ENCODE peak calls at places on chromosome 2, in seven cellular contexts. K, S, M, Q, L, G and T are unnamed samples.

GRCh38 chr2:158144914-158145625 is 43.4 kb downstream of the UPP2 start:
- DNase-seq in K (no peak), S (no peak), M (no peak), Q (no peak), L (no peak), G (no peak), T (no peak)

GRCh38 chr2:32910883-32911598 is 35.7 kb upstream of the LTBP1 start:
- DNase-seq in K (no peak), S (no peak), M (no peak), Q (no peak), L (no peak), G (no peak), T (no peak)

GRCh38 chr2:43898134-43898957 is 59.6 kb downstream of the ABCG8 start:
- DNase-seq in K (no peak), S (no peak), M (peak; percentile 71), Q (peak; percentile 61), L (no peak), G (peak; percentile 68), T (no peak)

GRCh38 chr2:239966848-239967136 is 58.4 kb downstream of the NDUFA10 start:
- DNase-seq in K (no peak), S (no peak), M (no peak), Q (no peak), L (no peak), G (no peak), T (peak; percentile 30)

GRCh38 chr2:30512243-30512866 is 65.3 kb downstream of the LCLAT1 start:
- DNase-seq in K (no peak), S (no peak), M (no peak), Q (no peak), L (no peak), G (no peak), T (no peak)

GRCh38 chr2:67829470-67829869 is 233.3 kb downstream of the C1D start:
- DNase-seq in K (no peak), S (no peak), M (no peak), Q (no peak), L (no peak), G (no peak), T (no peak)

GRCh38 chr2:241445426-241445825 is 63.0 kb downstream of the STK25 start:
- DNase-seq in K (no peak), S (no peak), M (no peak), Q (no peak), L (no peak), G (no peak), T (no peak)

GRCh38 chr2:66697346-66697745 is 262.4 kb downstream of the MEIS1 start:
- DNase-seq in K (no peak), S (no peak), M (no peak), Q (no peak), L (no peak), G (no peak), T (no peak)

GRCh38 chr2:145027073-145027459 is 507.1 kb upstream of the ZEB2 start:
- DNase-seq in K (no peak), S (no peak), M (no peak), Q (no peak), L (no peak), G (no peak), T (no peak)

GRCh38 chr2:213934560-213934959 is 476.3 kb upstream of the VWC2L start:
- DNase-seq in K (no peak), S (no peak), M (peak; percentile 42), Q (no peak), L (no peak), G (no peak), T (no peak)

GRCh38 chr2:147910990-147911473 is 66.2 kb downstream of the ACVR2A start:
- DNase-seq in K (peak; percentile 52), S (no peak), M (peak; percentile 83), Q (no peak), L (peak; percentile 32), G (peak; percentile 17), T (no peak)

GRCh38 chr2:164877169-164877568 is 35.5 kb upstream of the COBLL1 start:
- DNase-seq in K (no peak), S (no peak), M (no peak), Q (no peak), L (no peak), G (no peak), T (no peak)
- H3K27ac ChIP-seq in K (no peak overlapping the region), S (no peak overlapping the region), M (no peak overlapping the region), Q (peak overlapping the region; percentile 77), L (no peak overlapping the region), G (no peak overlapping the region), T (no peak overlapping the region)

DNA sequence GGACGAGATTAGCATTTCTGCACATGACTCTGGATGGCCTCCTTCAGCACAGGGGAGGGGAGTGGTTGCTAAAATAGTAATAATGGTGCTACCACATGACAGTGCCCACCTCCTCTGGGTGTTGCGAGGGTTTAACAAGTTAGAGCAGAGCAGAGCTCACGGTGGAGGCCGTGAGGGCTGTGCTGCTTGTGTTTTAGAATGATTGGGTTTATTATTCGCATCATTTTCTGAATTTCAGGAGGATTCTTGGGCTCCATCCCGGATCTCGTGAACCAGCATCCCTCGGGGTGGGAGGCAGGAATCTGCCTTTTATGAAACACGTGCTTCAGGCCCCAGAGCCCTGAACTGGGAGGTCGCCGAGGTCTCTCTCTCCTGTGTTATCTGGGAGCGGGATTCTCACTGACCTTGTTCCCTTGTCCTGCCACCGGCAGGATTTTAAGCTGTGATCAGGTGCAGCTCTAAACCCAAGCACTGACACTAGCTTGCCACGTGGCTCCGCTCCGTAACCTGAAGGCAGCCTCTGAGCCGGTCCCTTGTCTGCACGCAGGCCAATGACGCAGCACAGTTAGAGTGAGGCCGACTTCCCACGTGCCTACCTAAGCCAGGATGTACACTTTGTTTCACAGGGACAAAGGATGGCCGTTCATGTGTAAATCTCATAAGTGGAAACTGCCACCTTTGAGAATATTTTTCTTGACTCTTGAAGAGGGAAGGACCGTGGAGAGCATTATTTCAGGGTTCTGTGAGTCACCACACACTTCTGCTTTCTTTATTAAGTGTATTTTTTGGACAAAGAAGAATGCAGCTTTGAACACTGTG is 142.4 kb downstream of the ACOXL start:
- DNase-seq in K (no peak), S (no peak), M (no peak), Q (no peak), L (no peak), G (no peak), T (no peak)
- H3K27ac ChIP-seq in K (no peak overlapping the region), S (no peak overlapping the region), M (no peak overlapping the region), Q (no peak overlapping the region), L (no peak overlapping the region), G (no peak overlapping the region), T (no peak overlapping the region)

GRCh38 chr2:99804969-99805368 is 315.2 kb upstream of the REV1 start:
- DNase-seq in K (no peak), S (no peak), M (no peak), Q (no peak), L (no peak), G (no peak), T (no peak)
- H3K27ac ChIP-seq in K (no peak overlapping the region), S (no peak overlapping the region), M (no peak overlapping the region), Q (no peak overlapping the region), L (no peak overlapping the region), G (no peak overlapping the region), T (no peak overlapping the region)

GRCh38 chr2:228649876-228650275 is 468.4 kb upstream of the SPHKAP start:
- DNase-seq in K (no peak), S (no peak), M (no peak), Q (no peak), L (no peak), G (no peak), T (no peak)
- H3K27ac ChIP-seq in K (no peak overlapping the region), S (no peak overlapping the region), M (no peak overlapping the region), Q (no peak overlapping the region), L (no peak overlapping the region), G (no peak overlapping the region), T (no peak overlapping the region)

DNA sequence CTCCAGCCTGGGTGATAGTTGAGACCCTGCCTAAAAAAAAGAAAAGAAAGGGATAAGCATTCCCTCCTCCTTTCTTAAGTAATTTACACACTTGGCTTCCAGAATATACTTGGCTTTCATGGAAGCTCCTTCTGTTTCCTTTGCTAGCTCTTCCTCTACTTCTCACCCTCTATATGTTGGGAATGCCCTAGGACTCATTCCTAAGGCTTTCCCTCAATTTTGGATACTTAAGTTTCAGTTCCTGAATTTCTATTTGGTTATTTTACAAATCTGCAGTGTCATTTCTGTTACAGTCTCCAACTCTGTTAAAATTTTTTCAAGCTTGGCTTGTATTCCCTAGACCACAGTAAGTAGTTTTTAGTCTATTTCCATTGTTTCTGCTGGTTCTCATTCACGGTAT is 23.6 kb downstream of the SP3 start:
- DNase-seq in K (no peak), S (no peak), M (no peak), Q (no peak), L (no peak), G (no peak), T (no peak)
- H3K27ac ChIP-seq in K (no peak overlapping the region), S (no peak overlapping the region), M (no peak overlapping the region), Q (no peak overlapping the region), L (no peak overlapping the region), G (no peak overlapping the region), T (no peak overlapping the region)

GRCh38 chr2:201880620-201881381 is 74.5 kb downstream of the CDK15 start:
- DNase-seq in K (no peak), S (no peak), M (no peak), Q (no peak), L (no peak), G (no peak), T (no peak)
- H3K27ac ChIP-seq in K (no peak overlapping the region), S (peak overlapping the region; percentile 57), M (no peak overlapping the region), Q (no peak overlapping the region), L (no peak overlapping the region), G (no peak overlapping the region), T (no peak overlapping the region)